ENCODE peak calls at places on chromosome 21, in seven cellular contexts. D is left ventricle myocardium inferior; L is CD8-positive, alpha-beta memory T cell; B is transverse colon; C is suprapubic skin; U is thoracic aorta; N is A549. F is an unnamed sample.

GRCh38 chr21:31346256-31346821 is 2.3 kb upstream of the TIAM1 start:
- DNase-seq in C (no peak), N (no peak), B (no peak), D (no peak), L (no peak), U (no peak), F (no peak)

GRCh38 chr21:20882462-20883415 is 115.5 kb upstream of the NCAM2 start:
- DNase-seq in B (peak; percentile 21), C (no peak), N (peak; percentile 3), L (no peak), D (no peak), U (no peak), F (peak; percentile 63)

GRCh38 chr21:38831526-38832467 is 26.1 kb downstream of the ETS2 start:
- DNase-seq in L (no peak), U (peak; percentile 70), N (peak; percentile 76), C (peak; percentile 95), D (peak; percentile 48), B (peak; percentile 78), F (no peak)

GRCh38 chr21:19853709-19854575 is 1144.3 kb upstream of the NCAM2 start:
- DNase-seq in L (no peak), C (no peak), N (no peak), U (no peak), B (no peak), D (no peak), F (no peak)

GRCh38 chr21:35720065-35720810 is 340.1 kb downstream of the SETD4 start:
- DNase-seq in U (no peak), B (no peak), C (no peak), D (no peak), L (no peak), N (no peak), F (no peak)

GRCh38 chr21:25688284-25689035 is 46.2 kb downstream of the ATP5PF start:
- DNase-seq in U (no peak), N (no peak), C (no peak), L (no peak), D (no peak), B (no peak), F (no peak)

GRCh38 chr21:27683292-27683691 is 716.4 kb upstream of the ADAMTS5 start:
- DNase-seq in C (no peak), D (no peak), L (no peak), U (no peak), B (no peak), N (no peak), F (no peak)

GRCh38 chr21:21159253-21159899 is 161.2 kb downstream of the NCAM2 start:
- DNase-seq in N (no peak), L (no peak), D (no peak), C (no peak), B (no peak), U (no peak), F (no peak)

GRCh38 chr21:31644648-31645047 is 14.8 kb upstream of the SOD1 start:
- DNase-seq in C (no peak), L (no peak), B (peak; percentile 31), U (no peak), D (no peak), N (no peak), F (no peak)

GRCh38 chr21:38993561-38993960 is 187.8 kb downstream of the ETS2 start:
- DNase-seq in C (no peak), L (no peak), B (peak; percentile 45), U (peak; percentile 79), N (peak; percentile 32), D (no peak), F (no peak)

GRCh38 chr21:25626752-25627151 is 12.3 kb upstream of the JAM2 start:
- DNase-seq in U (no peak), D (peak; percentile 25), L (no peak), C (no peak), N (no peak), B (no peak), F (peak; percentile 48)

GRCh38 chr21:36076878-36077658 is 7.2 kb downstream of the CBR1 start:
- DNase-seq in D (no peak), B (peak; percentile 53), L (no peak), U (no peak), N (peak; percentile 41), C (no peak), F (no peak)

GRCh38 chr21:26119906-26120305 is 50.7 kb downstream of the APP start:
- DNase-seq in C (no peak), L (no peak), D (no peak), B (no peak), N (no peak), U (no peak), F (no peak)

GRCh38 chr21:15003463-15004135 is 61.2 kb downstream of the NRIP1 start:
- DNase-seq in C (no peak), N (no peak), U (no peak), B (no peak), L (no peak), D (no peak), F (no peak)

GRCh38 chr21:37915516-37915915 is 741 bp downstream of the KCNJ6 start:
- DNase-seq in D (no peak), C (no peak), B (no peak), L (no peak), U (no peak), N (no peak), F (no peak)

GRCh38 chr21:15192243-15192642 is 127.4 kb upstream of the NRIP1 start:
- DNase-seq in B (no peak), L (no peak), C (no peak), U (no peak), N (peak; percentile 71), D (no peak), F (no peak)

GRCh38 chr21:33308586-33309490 is 15.9 kb upstream of the IFNAR1 start:
- DNase-seq in U (no peak), B (peak; percentile 71), N (no peak), D (no peak), C (no peak), L (no peak), F (peak; percentile 81)

GRCh38 chr21:26637346-26637745 is 64.3 kb upstream of the CYYR1 start:
- DNase-seq in D (no peak), C (no peak), N (no peak), U (no peak), L (no peak), B (no peak), F (no peak)

GRCh38 chr21:26961704-26962103 is 5.2 kb downstream of the ADAMTS5 start:
- DNase-seq in D (no peak), B (no peak), U (no peak), N (no peak), C (no peak), L (no peak), F (peak; percentile 34)

GRCh38 chr21:26506951-26507350 is 66.1 kb downstream of the CYYR1 start:
- DNase-seq in U (no peak), L (no peak), N (no peak), D (no peak), B (no peak), C (no peak), F (no peak)

GRCh38 chr21:15054089-15054488 is 10.7 kb downstream of the NRIP1 start:
- DNase-seq in L (no peak), C (no peak), D (no peak), N (no peak), B (peak; percentile 28), U (no peak), F (no peak)

GRCh38 chr21:16587141-16587570 is 857.4 kb downstream of the USP25 start:
- DNase-seq in D (peak; percentile 53), U (no peak), L (no peak), C (peak; percentile 61), N (peak; percentile 84), B (peak; percentile 60), F (peak; percentile 77)

GRCh38 chr21:35932232-35932911 is 128.0 kb downstream of the SETD4 start:
- DNase-seq in L (no peak), N (peak; percentile 13), C (no peak), D (peak; percentile 53), B (peak; percentile 37), U (no peak), F (no peak)

GRCh38 chr21:30164796-30165195 is 1.8 kb downstream of the CLDN17 start:
- DNase-seq in L (no peak), D (no peak), N (no peak), C (no peak), U (no peak), B (no peak), F (no peak)

GRCh38 chr21:21158376-21158918 is 160.2 kb downstream of the NCAM2 start:
- DNase-seq in N (no peak), U (no peak), L (no peak), C (no peak), B (no peak), D (no peak), F (no peak)

GRCh38 chr21:16913010-16913409 is 599.8 kb upstream of the CXADR start:
- DNase-seq in L (no peak), C (no peak), N (peak; percentile 4), B (no peak), D (no peak), U (no peak), F (peak; percentile 52)

GRCh38 chr21:46051379-46051770 is 46.5 kb upstream of the COL6A2 start:
- DNase-seq in B (no peak), L (no peak), U (no peak), D (no peak), N (no peak), C (no peak), F (no peak)
- H3K4me1 ChIP-seq in B (peaks cover 5% of the 10 kb centered on the region), L (no peaks in the 10 kb centered on the region), U (peaks cover 30% of the 10 kb centered on the region), D (peaks cover 41% of the 10 kb centered on the region), N (peaks cover 5% of the 10 kb centered on the region), C (peaks cover 54% of the 10 kb centered on the region), F (no peaks in the 10 kb centered on the region)

GRCh38 chr21:42541618-42542017 is 28.0 kb downstream of the SLC37A1 start:
- DNase-seq in B (no peak), C (no peak), U (no peak), L (no peak), N (no peak), D (no peak), F (no peak)
- H3K4me1 ChIP-seq in B (no peaks in the 10 kb centered on the region), C (no peaks in the 10 kb centered on the region), U (no peaks in the 10 kb centered on the region), L (peaks cover 4% of the 10 kb centered on the region), N (no peaks in the 10 kb centered on the region), D (no peaks in the 10 kb centered on the region), F (peaks cover 17% of the 10 kb centered on the region)

DNA sequence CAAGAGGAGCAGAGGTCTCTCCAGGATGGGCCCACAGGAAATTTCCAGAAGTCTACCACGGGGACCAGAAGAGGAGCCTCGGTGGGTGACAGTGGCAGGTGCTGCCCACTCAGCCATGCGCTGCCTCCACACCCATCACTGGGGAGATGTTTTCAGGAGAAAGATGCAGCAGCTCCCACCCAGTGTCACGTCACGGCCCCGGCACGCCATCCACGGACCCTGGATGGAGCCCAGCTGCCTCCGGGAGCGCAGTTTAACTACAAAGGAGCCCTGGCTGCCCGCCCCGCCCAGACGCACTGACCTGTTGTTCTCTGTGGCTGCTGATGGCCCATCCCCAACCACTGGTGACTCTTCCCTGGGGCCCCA is 6.8 kb downstream of the TSPEAR start:
- DNase-seq in L (no peak), U (no peak), D (no peak), N (no peak), B (no peak), C (no peak), F (no peak)
- H3K4me1 ChIP-seq in L (peaks cover 14% of the 10 kb centered on the region), U (no peaks in the 10 kb centered on the region), D (peaks cover 28% of the 10 kb centered on the region), N (peaks cover 3% of the 10 kb centered on the region), B (no peaks in the 10 kb centered on the region), C (peaks cover 12% of the 10 kb centered on the region), F (no peaks in the 10 kb centered on the region)

DNA sequence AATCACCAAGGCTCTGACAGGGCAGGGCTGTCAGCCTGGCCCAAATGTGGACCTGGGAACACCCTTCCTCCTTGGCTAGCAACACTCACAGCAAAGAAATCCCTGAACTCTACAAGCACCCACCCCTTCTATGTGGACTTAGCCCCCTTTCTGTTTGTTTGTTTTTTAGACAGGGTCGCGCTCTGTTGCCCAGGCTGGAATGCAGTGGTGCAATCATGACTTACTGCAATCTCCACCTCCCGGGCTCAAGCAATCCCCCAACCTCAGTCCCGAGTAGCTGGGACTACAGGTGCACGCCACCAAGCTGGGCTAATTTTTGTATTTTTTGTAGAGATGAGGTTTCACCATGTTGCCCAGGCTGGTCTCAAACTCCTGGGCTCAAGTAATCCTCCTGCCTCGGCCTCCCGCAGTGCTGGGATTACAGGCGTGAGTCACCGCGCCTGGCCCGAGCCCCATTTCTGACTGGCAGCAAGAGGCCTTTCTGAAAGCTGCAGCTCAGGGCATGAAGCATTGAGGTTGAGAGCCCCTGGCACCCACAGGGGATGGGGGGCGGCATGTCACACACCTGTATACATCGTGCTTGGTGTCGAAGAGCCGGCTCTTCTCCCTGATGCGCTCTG is 16.2 kb downstream of the RIPK4 start:
- DNase-seq in L (no peak), N (no peak), C (no peak), D (peak; percentile 10), U (no peak), B (no peak), F (no peak)
- H3K4me1 ChIP-seq in L (no peaks in the 10 kb centered on the region), N (peaks cover 34% of the 10 kb centered on the region), C (peaks cover 49% of the 10 kb centered on the region), D (no peaks in the 10 kb centered on the region), U (no peaks in the 10 kb centered on the region), B (no peaks in the 10 kb centered on the region), F (no peaks in the 10 kb centered on the region)

F was measured in BE2C.